ENCODE peak calls at places on chromosomes 3 and 15, in ten cellular contexts. One of them, this sample, is unnamed.

GRCh38 chr15:95932676-95933075 is 397.8 kb upstream of the NR2F2 start:
- DNase-seq in T-helper 2 cell: no peak
- DNase-seq in stimulated activated CD4-positive, alpha-beta T cell treated with anti-CD3 and anti-CD28 coated beads, TNF-alpha, amount 100 ng/mL, for 48 hours: no peak
- DNase-seq in Caki2: no peak
- DNase-seq in AG04450: no peak
- DNase-seq in NK-92 treated with Interleukin-12 subunit alpha and Interleukin-12 subunit beta, amount 100 ng/mL, for 24 hours: no peak
- DNase-seq in Ammon's horn: no peak
- DNase-seq in activated CD8-positive, alpha-beta T cell treated with anti-CD3 and anti-CD28 coated beads, Interleukin-2, amount 10 ng/mL, durations not matched to agents 7 days and 5 days: no peak
- DNase-seq in activated T-helper 1 cell treated with anti-CD3 and anti-CD28 coated beads, Interleukin-12 subunit alpha, Interleukin-12 subunit beta, Interleukin-2, Interleukin-4 antibody, amounts not matched to agents 30 ng/mL and 10 ng/mL and 1 ng/mL, durations not matched to agents 14 hours and 24 hours and 36 hours: no peak
- DNase-seq in GM10248: no peak
- DNase-seq in this sample: no peak

GRCh38 chr3:123688241-123688747 is 103.4 kb upstream of the HACD2 start:
- DNase-seq in AG04450: peak; percentile 69
- DNase-seq in GM10248: no peak
- DNase-seq in activated T-helper 1 cell treated with anti-CD3 and anti-CD28 coated beads, Interleukin-12 subunit alpha, Interleukin-12 subunit beta, Interleukin-2, Interleukin-4 antibody, amounts not matched to agents 30 ng/mL and 10 ng/mL and 1 ng/mL, durations not matched to agents 14 hours and 24 hours and 36 hours: no peak
- DNase-seq in Caki2: peak; percentile 21
- DNase-seq in stimulated activated CD4-positive, alpha-beta T cell treated with anti-CD3 and anti-CD28 coated beads, TNF-alpha, amount 100 ng/mL, for 48 hours: no peak
- DNase-seq in activated CD8-positive, alpha-beta T cell treated with anti-CD3 and anti-CD28 coated beads, Interleukin-2, amount 10 ng/mL, durations not matched to agents 7 days and 5 days: no peak
- DNase-seq in Ammon's horn: no peak
- DNase-seq in T-helper 2 cell: no peak
- DNase-seq in NK-92 treated with Interleukin-12 subunit alpha and Interleukin-12 subunit beta, amount 100 ng/mL, for 24 hours: no peak
- DNase-seq in this sample: no peak

GRCh38 chr15:47301481-47301880 is 415.8 kb upstream of the SEMA6D start:
- DNase-seq in T-helper 2 cell: no peak
- DNase-seq in Ammon's horn: no peak
- DNase-seq in GM10248: no peak
- DNase-seq in NK-92 treated with Interleukin-12 subunit alpha and Interleukin-12 subunit beta, amount 100 ng/mL, for 24 hours: no peak
- DNase-seq in AG04450: no peak
- DNase-seq in Caki2: no peak
- DNase-seq in activated CD8-positive, alpha-beta T cell treated with anti-CD3 and anti-CD28 coated beads, Interleukin-2, amount 10 ng/mL, durations not matched to agents 7 days and 5 days: no peak
- DNase-seq in activated T-helper 1 cell treated with anti-CD3 and anti-CD28 coated beads, Interleukin-12 subunit alpha, Interleukin-12 subunit beta, Interleukin-2, Interleukin-4 antibody, amounts not matched to agents 30 ng/mL and 10 ng/mL and 1 ng/mL, durations not matched to agents 14 hours and 24 hours and 36 hours: no peak
- DNase-seq in stimulated activated CD4-positive, alpha-beta T cell treated with anti-CD3 and anti-CD28 coated beads, TNF-alpha, amount 100 ng/mL, for 48 hours: no peak
- DNase-seq in this sample: no peak

GRCh38 chr3:124792341-124793034 is 62.2 kb downstream of the UMPS start:
- DNase-seq in activated T-helper 1 cell treated with anti-CD3 and anti-CD28 coated beads, Interleukin-12 subunit alpha, Interleukin-12 subunit beta, Interleukin-2, Interleukin-4 antibody, amounts not matched to agents 30 ng/mL and 10 ng/mL and 1 ng/mL, durations not matched to agents 14 hours and 24 hours and 36 hours: no peak
- DNase-seq in GM10248: no peak
- DNase-seq in Ammon's horn: no peak
- DNase-seq in AG04450: no peak
- DNase-seq in NK-92 treated with Interleukin-12 subunit alpha and Interleukin-12 subunit beta, amount 100 ng/mL, for 24 hours: no peak
- DNase-seq in T-helper 2 cell: no peak
- DNase-seq in Caki2: no peak
- DNase-seq in activated CD8-positive, alpha-beta T cell treated with anti-CD3 and anti-CD28 coated beads, Interleukin-2, amount 10 ng/mL, durations not matched to agents 7 days and 5 days: no peak
- DNase-seq in stimulated activated CD4-positive, alpha-beta T cell treated with anti-CD3 and anti-CD28 coated beads, TNF-alpha, amount 100 ng/mL, for 48 hours: no peak
- DNase-seq in this sample: no peak

GRCh38 chr3:164332856-164333802 is 745.2 kb downstream of the SI start:
- DNase-seq in Ammon's horn: no peak
- DNase-seq in stimulated activated CD4-positive, alpha-beta T cell treated with anti-CD3 and anti-CD28 coated beads, TNF-alpha, amount 100 ng/mL, for 48 hours: no peak
- DNase-seq in NK-92 treated with Interleukin-12 subunit alpha and Interleukin-12 subunit beta, amount 100 ng/mL, for 24 hours: no peak
- DNase-seq in Caki2: no peak
- DNase-seq in AG04450: no peak
- DNase-seq in GM10248: no peak
- DNase-seq in activated T-helper 1 cell treated with anti-CD3 and anti-CD28 coated beads, Interleukin-12 subunit alpha, Interleukin-12 subunit beta, Interleukin-2, Interleukin-4 antibody, amounts not matched to agents 30 ng/mL and 10 ng/mL and 1 ng/mL, durations not matched to agents 14 hours and 24 hours and 36 hours: no peak
- DNase-seq in T-helper 2 cell: no peak
- DNase-seq in activated CD8-positive, alpha-beta T cell treated with anti-CD3 and anti-CD28 coated beads, Interleukin-2, amount 10 ng/mL, durations not matched to agents 7 days and 5 days: no peak
- DNase-seq in this sample: no peak

GRCh38 chr3:16350041-16350952 is 85.3 kb downstream of the OXNAD1 start:
- DNase-seq in T-helper 2 cell: no peak
- DNase-seq in GM10248: no peak
- DNase-seq in Caki2: no peak
- DNase-seq in AG04450: peak; percentile 58
- DNase-seq in activated T-helper 1 cell treated with anti-CD3 and anti-CD28 coated beads, Interleukin-12 subunit alpha, Interleukin-12 subunit beta, Interleukin-2, Interleukin-4 antibody, amounts not matched to agents 30 ng/mL and 10 ng/mL and 1 ng/mL, durations not matched to agents 14 hours and 24 hours and 36 hours: no peak
- DNase-seq in stimulated activated CD4-positive, alpha-beta T cell treated with anti-CD3 and anti-CD28 coated beads, TNF-alpha, amount 100 ng/mL, for 48 hours: no peak
- DNase-seq in NK-92 treated with Interleukin-12 subunit alpha and Interleukin-12 subunit beta, amount 100 ng/mL, for 24 hours: no peak
- DNase-seq in Ammon's horn: no peak
- DNase-seq in activated CD8-positive, alpha-beta T cell treated with anti-CD3 and anti-CD28 coated beads, Interleukin-2, amount 10 ng/mL, durations not matched to agents 7 days and 5 days: no peak
- DNase-seq in this sample: no peak

GRCh38 chr3:157493627-157494550 is 9.3 kb downstream of the VEPH1 start:
- DNase-seq in AG04450: no peak
- DNase-seq in Caki2: peak; percentile 76
- DNase-seq in Ammon's horn: peak; percentile 63
- DNase-seq in activated T-helper 1 cell treated with anti-CD3 and anti-CD28 coated beads, Interleukin-12 subunit alpha, Interleukin-12 subunit beta, Interleukin-2, Interleukin-4 antibody, amounts not matched to agents 30 ng/mL and 10 ng/mL and 1 ng/mL, durations not matched to agents 14 hours and 24 hours and 36 hours: no peak
- DNase-seq in activated CD8-positive, alpha-beta T cell treated with anti-CD3 and anti-CD28 coated beads, Interleukin-2, amount 10 ng/mL, durations not matched to agents 7 days and 5 days: no peak
- DNase-seq in T-helper 2 cell: no peak
- DNase-seq in GM10248: no peak
- DNase-seq in NK-92 treated with Interleukin-12 subunit alpha and Interleukin-12 subunit beta, amount 100 ng/mL, for 24 hours: no peak
- DNase-seq in stimulated activated CD4-positive, alpha-beta T cell treated with anti-CD3 and anti-CD28 coated beads, TNF-alpha, amount 100 ng/mL, for 48 hours: no peak
- DNase-seq in this sample: no peak

GRCh38 chr15:25557916-25558315 is 119.1 kb upstream of the UBE3A start:
- DNase-seq in AG04450: no peak
- DNase-seq in activated T-helper 1 cell treated with anti-CD3 and anti-CD28 coated beads, Interleukin-12 subunit alpha, Interleukin-12 subunit beta, Interleukin-2, Interleukin-4 antibody, amounts not matched to agents 30 ng/mL and 10 ng/mL and 1 ng/mL, durations not matched to agents 14 hours and 24 hours and 36 hours: no peak
- DNase-seq in Caki2: no peak
- DNase-seq in Ammon's horn: peak; percentile 28
- DNase-seq in GM10248: no peak
- DNase-seq in stimulated activated CD4-positive, alpha-beta T cell treated with anti-CD3 and anti-CD28 coated beads, TNF-alpha, amount 100 ng/mL, for 48 hours: no peak
- DNase-seq in T-helper 2 cell: no peak
- DNase-seq in NK-92 treated with Interleukin-12 subunit alpha and Interleukin-12 subunit beta, amount 100 ng/mL, for 24 hours: no peak
- DNase-seq in activated CD8-positive, alpha-beta T cell treated with anti-CD3 and anti-CD28 coated beads, Interleukin-2, amount 10 ng/mL, durations not matched to agents 7 days and 5 days: no peak
- DNase-seq in this sample: no peak

GRCh38 chr3:152524198-152525140 is 255.7 kb downstream of the MBNL1 start:
- DNase-seq in Caki2: peak; percentile 6
- DNase-seq in activated CD8-positive, alpha-beta T cell treated with anti-CD3 and anti-CD28 coated beads, Interleukin-2, amount 10 ng/mL, durations not matched to agents 7 days and 5 days: peak; percentile 70
- DNase-seq in T-helper 2 cell: no peak
- DNase-seq in GM10248: no peak
- DNase-seq in stimulated activated CD4-positive, alpha-beta T cell treated with anti-CD3 and anti-CD28 coated beads, TNF-alpha, amount 100 ng/mL, for 48 hours: peak; percentile 16
- DNase-seq in AG04450: peak; percentile 21
- DNase-seq in NK-92 treated with Interleukin-12 subunit alpha and Interleukin-12 subunit beta, amount 100 ng/mL, for 24 hours: no peak
- DNase-seq in activated T-helper 1 cell treated with anti-CD3 and anti-CD28 coated beads, Interleukin-12 subunit alpha, Interleukin-12 subunit beta, Interleukin-2, Interleukin-4 antibody, amounts not matched to agents 30 ng/mL and 10 ng/mL and 1 ng/mL, durations not matched to agents 14 hours and 24 hours and 36 hours: no peak
- DNase-seq in Ammon's horn: peak; percentile 68
- DNase-seq in this sample: no peak

GRCh38 chr3:195249858-195250464 is 21.0 kb downstream of the XXYLT1 start:
- DNase-seq in stimulated activated CD4-positive, alpha-beta T cell treated with anti-CD3 and anti-CD28 coated beads, TNF-alpha, amount 100 ng/mL, for 48 hours: no peak
- DNase-seq in NK-92 treated with Interleukin-12 subunit alpha and Interleukin-12 subunit beta, amount 100 ng/mL, for 24 hours: no peak
- DNase-seq in Caki2: no peak
- DNase-seq in Ammon's horn: no peak
- DNase-seq in GM10248: no peak
- DNase-seq in activated T-helper 1 cell treated with anti-CD3 and anti-CD28 coated beads, Interleukin-12 subunit alpha, Interleukin-12 subunit beta, Interleukin-2, Interleukin-4 antibody, amounts not matched to agents 30 ng/mL and 10 ng/mL and 1 ng/mL, durations not matched to agents 14 hours and 24 hours and 36 hours: no peak
- DNase-seq in activated CD8-positive, alpha-beta T cell treated with anti-CD3 and anti-CD28 coated beads, Interleukin-2, amount 10 ng/mL, durations not matched to agents 7 days and 5 days: peak; percentile 13
- DNase-seq in T-helper 2 cell: no peak
- DNase-seq in AG04450: no peak
- DNase-seq in this sample: no peak

GRCh38 chr3:112640864-112641751 is at the start of gene CCDC80:
- DNase-seq in activated CD8-positive, alpha-beta T cell treated with anti-CD3 and anti-CD28 coated beads, Interleukin-2, amount 10 ng/mL, durations not matched to agents 7 days and 5 days: no peak
- DNase-seq in NK-92 treated with Interleukin-12 subunit alpha and Interleukin-12 subunit beta, amount 100 ng/mL, for 24 hours: no peak
- DNase-seq in Ammon's horn: no peak
- DNase-seq in stimulated activated CD4-positive, alpha-beta T cell treated with anti-CD3 and anti-CD28 coated beads, TNF-alpha, amount 100 ng/mL, for 48 hours: no peak
- DNase-seq in AG04450: peak; percentile 87
- DNase-seq in activated T-helper 1 cell treated with anti-CD3 and anti-CD28 coated beads, Interleukin-12 subunit alpha, Interleukin-12 subunit beta, Interleukin-2, Interleukin-4 antibody, amounts not matched to agents 30 ng/mL and 10 ng/mL and 1 ng/mL, durations not matched to agents 14 hours and 24 hours and 36 hours: no peak
- DNase-seq in GM10248: no peak
- DNase-seq in Caki2: peak; percentile 57
- DNase-seq in T-helper 2 cell: no peak
- DNase-seq in this sample: no peak

GRCh38 chr3:134911611-134912604 is 116.8 kb downstream of the EPHB1 start:
- DNase-seq in Ammon's horn: no peak
- DNase-seq in GM10248: no peak
- DNase-seq in NK-92 treated with Interleukin-12 subunit alpha and Interleukin-12 subunit beta, amount 100 ng/mL, for 24 hours: no peak
- DNase-seq in activated T-helper 1 cell treated with anti-CD3 and anti-CD28 coated beads, Interleukin-12 subunit alpha, Interleukin-12 subunit beta, Interleukin-2, Interleukin-4 antibody, amounts not matched to agents 30 ng/mL and 10 ng/mL and 1 ng/mL, durations not matched to agents 14 hours and 24 hours and 36 hours: no peak
- DNase-seq in T-helper 2 cell: no peak
- DNase-seq in stimulated activated CD4-positive, alpha-beta T cell treated with anti-CD3 and anti-CD28 coated beads, TNF-alpha, amount 100 ng/mL, for 48 hours: no peak
- DNase-seq in activated CD8-positive, alpha-beta T cell treated with anti-CD3 and anti-CD28 coated beads, Interleukin-2, amount 10 ng/mL, durations not matched to agents 7 days and 5 days: no peak
- DNase-seq in Caki2: no peak
- DNase-seq in AG04450: no peak
- DNase-seq in this sample: no peak

GRCh38 chr3:196631655-196632032 is 7.8 kb upstream of the NRROS start:
- DNase-seq in stimulated activated CD4-positive, alpha-beta T cell treated with anti-CD3 and anti-CD28 coated beads, TNF-alpha, amount 100 ng/mL, for 48 hours: no peak
- DNase-seq in NK-92 treated with Interleukin-12 subunit alpha and Interleukin-12 subunit beta, amount 100 ng/mL, for 24 hours: no peak
- DNase-seq in Ammon's horn: no peak
- DNase-seq in AG04450: no peak
- DNase-seq in T-helper 2 cell: no peak
- DNase-seq in Caki2: no peak
- DNase-seq in activated T-helper 1 cell treated with anti-CD3 and anti-CD28 coated beads, Interleukin-12 subunit alpha, Interleukin-12 subunit beta, Interleukin-2, Interleukin-4 antibody, amounts not matched to agents 30 ng/mL and 10 ng/mL and 1 ng/mL, durations not matched to agents 14 hours and 24 hours and 36 hours: no peak
- DNase-seq in GM10248: no peak
- DNase-seq in activated CD8-positive, alpha-beta T cell treated with anti-CD3 and anti-CD28 coated beads, Interleukin-2, amount 10 ng/mL, durations not matched to agents 7 days and 5 days: no peak
- DNase-seq in this sample: no peak

GRCh38 chr15:82020588-82020987 is 25.2 kb downstream of the MEX3B start:
- DNase-seq in stimulated activated CD4-positive, alpha-beta T cell treated with anti-CD3 and anti-CD28 coated beads, TNF-alpha, amount 100 ng/mL, for 48 hours: no peak
- DNase-seq in activated T-helper 1 cell treated with anti-CD3 and anti-CD28 coated beads, Interleukin-12 subunit alpha, Interleukin-12 subunit beta, Interleukin-2, Interleukin-4 antibody, amounts not matched to agents 30 ng/mL and 10 ng/mL and 1 ng/mL, durations not matched to agents 14 hours and 24 hours and 36 hours: no peak
- DNase-seq in GM10248: no peak
- DNase-seq in T-helper 2 cell: no peak
- DNase-seq in AG04450: no peak
- DNase-seq in Ammon's horn: no peak
- DNase-seq in NK-92 treated with Interleukin-12 subunit alpha and Interleukin-12 subunit beta, amount 100 ng/mL, for 24 hours: no peak
- DNase-seq in activated CD8-positive, alpha-beta T cell treated with anti-CD3 and anti-CD28 coated beads, Interleukin-2, amount 10 ng/mL, durations not matched to agents 7 days and 5 days: no peak
- DNase-seq in Caki2: no peak
- DNase-seq in this sample: no peak

GRCh38 chr3:24318668-24319287 is 175.9 kb downstream of the THRB start:
- DNase-seq in Caki2: peak; percentile 68
- DNase-seq in activated T-helper 1 cell treated with anti-CD3 and anti-CD28 coated beads, Interleukin-12 subunit alpha, Interleukin-12 subunit beta, Interleukin-2, Interleukin-4 antibody, amounts not matched to agents 30 ng/mL and 10 ng/mL and 1 ng/mL, durations not matched to agents 14 hours and 24 hours and 36 hours: no peak
- DNase-seq in stimulated activated CD4-positive, alpha-beta T cell treated with anti-CD3 and anti-CD28 coated beads, TNF-alpha, amount 100 ng/mL, for 48 hours: no peak
- DNase-seq in T-helper 2 cell: no peak
- DNase-seq in GM10248: no peak
- DNase-seq in AG04450: no peak
- DNase-seq in NK-92 treated with Interleukin-12 subunit alpha and Interleukin-12 subunit beta, amount 100 ng/mL, for 24 hours: no peak
- DNase-seq in Ammon's horn: no peak
- DNase-seq in activated CD8-positive, alpha-beta T cell treated with anti-CD3 and anti-CD28 coated beads, Interleukin-2, amount 10 ng/mL, durations not matched to agents 7 days and 5 days: no peak
- DNase-seq in this sample: no peak

This sample was measured in stimulated activated CD8-positive, alpha-beta memory T cell treated with anti-CD3 and anti-CD28 coated beads, Interleukin-7, amount 100 ng/mL, for 24 hours.